ENCODE peak calls at places on chromosomes 2 and 18, in eight cellular contexts. C is right lobe of liver, L is AG10803, F is epithelial cell of esophagus, M is transverse colon, T is fibroblast of mammary gland, D is cardiac fibroblast, H is Caco-2. G is an unnamed sample.
A peak's percentile ranks its signal among the peaks of the same experiment; 100 is the strongest.

GRCh38 chr2:238143239-238143951 is 4.9 kb downstream of the KLHL30 start:
- DNase-seq in H (no peak), D (peak; percentile 61), M (no peak), C (no peak), L (peak; percentile 87), T (peak; percentile 33), F (peak; percentile 83), G (peak; percentile 56)

GRCh38 chr2:12253167-12253778 is 463.5 kb upstream of the TRIB2 start:
- DNase-seq in M (no peak), H (no peak), C (no peak), D (no peak), F (peak; percentile 41), T (no peak), L (no peak), G (no peak)

GRCh38 chr2:98787700-98788099 is 56.8 kb upstream of the MGAT4A start:
- DNase-seq in L (no peak), H (peak; percentile 55), D (no peak), M (no peak), F (no peak), T (no peak), C (no peak), G (no peak)

GRCh38 chr2:231104115-231104713 is 20.6 kb downstream of the HTR2B start:
- DNase-seq in D (peak; percentile 82), M (peak; percentile 75), F (peak; percentile 61), T (peak; percentile 77), C (no peak), H (no peak), L (peak; percentile 69), G (peak; percentile 72)

GRCh38 chr2:174607989-174608865 is 10.6 kb upstream of the WIPF1 start:
- DNase-seq in C (no peak), H (no peak), L (no peak), M (no peak), D (no peak), F (no peak), T (no peak), G (no peak)

GRCh38 chr2:128446866-128447537 is 128.3 kb upstream of the HS6ST1 start:
- DNase-seq in D (no peak), M (no peak), L (no peak), C (peak; percentile 37), H (peak; percentile 25), T (no peak), F (no peak), G (no peak)

GRCh38 chr2:68342470-68342869 is 22.6 kb upstream of the PLEK start:
- DNase-seq in C (no peak), T (no peak), D (no peak), M (no peak), F (no peak), L (no peak), H (no peak), G (no peak)

GRCh38 chr2:207930747-207931146 is 94.6 kb downstream of the PLEKHM3 start:
- DNase-seq in H (peak; percentile 89), L (no peak), M (peak; percentile 73), T (no peak), D (no peak), F (peak; percentile 55), C (peak; percentile 80), G (no peak)

GRCh38 chr2:191677646-191678436 is at the start of gene NABP1:
- DNase-seq in M (peak; percentile 100), L (peak; percentile 98), C (peak; percentile 99), H (peak; percentile 98), T (peak; percentile 94), F (peak; percentile 99), D (peak; percentile 97), G (peak; percentile 95)

GRCh38 chr2:7994397-7994951 is 687.4 kb upstream of the ID2 start:
- DNase-seq in F (no peak), H (no peak), C (no peak), M (no peak), L (no peak), D (no peak), T (no peak), G (no peak)

GRCh38 chr2:240420206-240420899 is 15.1 kb upstream of the GPC1 start:
- DNase-seq in F (no peak), D (no peak), T (no peak), H (no peak), C (peak; percentile 30), L (no peak), M (no peak), G (no peak)

GRCh38 chr2:180124273-180124881 is 117.3 kb upstream of the CWC22 start:
- DNase-seq in D (peak; percentile 79), C (no peak), H (no peak), T (peak; percentile 75), L (peak; percentile 62), M (no peak), F (peak; percentile 72), G (peak; percentile 54)

GRCh38 chr2:61179701-61180639 is 18.0 kb downstream of the C2orf74 start:
- DNase-seq in T (peak; percentile 88), H (no peak), D (peak; percentile 84), L (peak; percentile 89), C (no peak), M (no peak), F (peak; percentile 54), G (peak; percentile 63)

GRCh38 chr2:85761-86160 is 39.5 kb upstream of the FAM110C start:
- DNase-seq in F (no peak), H (no peak), M (no peak), L (no peak), T (no peak), D (no peak), C (no peak), G (no peak)

GRCh38 chr18:10462597-10462996 is 8.2 kb downstream of the APCDD1 start:
- DNase-seq in T (no peak), H (no peak), C (no peak), M (no peak), D (no peak), F (no peak), L (no peak), G (no peak)

GRCh38 chr18:10463741-10464140 is 9.3 kb downstream of the APCDD1 start:
- DNase-seq in M (no peak), H (no peak), L (no peak), C (no peak), D (no peak), F (no peak), T (no peak), G (no peak)

GRCh38 chr18:10465157-10465990 is 10.9 kb downstream of the APCDD1 start:
- DNase-seq in L (peak; percentile 24), D (no peak), H (no peak), F (no peak), M (no peak), T (no peak), C (no peak), G (no peak)

GRCh38 chr18:10461989-10462388 is 7.6 kb downstream of the APCDD1 start:
- DNase-seq in H (no peak), T (no peak), M (no peak), L (no peak), F (no peak), C (no peak), D (no peak), G (no peak)

DNA sequence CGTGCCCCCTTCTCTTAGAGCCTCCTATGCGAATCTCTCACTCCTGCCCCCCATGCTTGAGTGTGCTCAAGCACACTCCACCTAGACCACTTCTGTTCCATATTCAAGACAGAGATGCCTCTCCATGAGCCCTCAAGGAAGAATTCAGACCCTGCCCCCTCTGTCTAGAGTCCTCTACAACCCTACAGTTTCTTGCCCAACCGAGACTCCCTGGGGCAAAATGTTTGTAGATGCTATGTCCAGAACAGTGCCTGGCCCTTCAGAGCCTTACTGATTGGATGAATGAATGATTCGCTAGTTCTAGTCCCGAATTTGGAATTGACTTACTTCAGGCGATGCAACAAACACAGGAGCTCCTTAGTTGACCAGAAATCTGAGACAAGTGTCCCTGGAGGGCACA is 8.7 kb downstream of the APCDD1 start:
- DNase-seq in D (no peak), M (no peak), C (no peak), H (no peak), T (no peak), L (no peak), F (no peak), G (no peak)
- TF ChIP-seq CTCF in D (no peak), M (no peak), C (no peak), H (no peak), T (no peak), L (no peak), F (no peak), G (no peak)

GRCh38 chr2:160582481-160583161 is 89.0 kb upstream of the RBMS1 start:
- DNase-seq in C (no peak), F (peak; percentile 35), M (no peak), T (peak; percentile 39), H (no peak), D (peak; percentile 80), L (peak; percentile 93), G (peak; percentile 74)

GRCh38 chr2:160583162-160583522 is 89.5 kb upstream of the RBMS1 start:
- DNase-seq in D (peak; percentile 48), C (no peak), F (no peak), H (no peak), M (no peak), L (peak; percentile 69), T (no peak), G (peak; percentile 53)

GRCh38 chr2:160583823-160584537 is 90.4 kb upstream of the RBMS1 start:
- DNase-seq in C (no peak), L (peak; percentile 22), T (no peak), F (no peak), M (no peak), D (no peak), H (no peak), G (no peak)

GRCh38 chr2:160581035-160581434 is 87.4 kb upstream of the RBMS1 start:
- DNase-seq in M (no peak), T (peak; percentile 67), F (peak; percentile 54), H (no peak), D (peak; percentile 67), C (no peak), L (peak; percentile 25), G (no peak)

GRCh38 chr2:160581448-160581847 is 87.8 kb upstream of the RBMS1 start:
- DNase-seq in L (no peak), T (no peak), D (no peak), M (no peak), F (no peak), H (no peak), C (no peak), G (no peak)
- TF ChIP-seq CTCF in L (no peak), T (no peak), D (no peak), M (no peak), F (no peak), H (no peak), C (no peak), G (no peak)

DNA sequence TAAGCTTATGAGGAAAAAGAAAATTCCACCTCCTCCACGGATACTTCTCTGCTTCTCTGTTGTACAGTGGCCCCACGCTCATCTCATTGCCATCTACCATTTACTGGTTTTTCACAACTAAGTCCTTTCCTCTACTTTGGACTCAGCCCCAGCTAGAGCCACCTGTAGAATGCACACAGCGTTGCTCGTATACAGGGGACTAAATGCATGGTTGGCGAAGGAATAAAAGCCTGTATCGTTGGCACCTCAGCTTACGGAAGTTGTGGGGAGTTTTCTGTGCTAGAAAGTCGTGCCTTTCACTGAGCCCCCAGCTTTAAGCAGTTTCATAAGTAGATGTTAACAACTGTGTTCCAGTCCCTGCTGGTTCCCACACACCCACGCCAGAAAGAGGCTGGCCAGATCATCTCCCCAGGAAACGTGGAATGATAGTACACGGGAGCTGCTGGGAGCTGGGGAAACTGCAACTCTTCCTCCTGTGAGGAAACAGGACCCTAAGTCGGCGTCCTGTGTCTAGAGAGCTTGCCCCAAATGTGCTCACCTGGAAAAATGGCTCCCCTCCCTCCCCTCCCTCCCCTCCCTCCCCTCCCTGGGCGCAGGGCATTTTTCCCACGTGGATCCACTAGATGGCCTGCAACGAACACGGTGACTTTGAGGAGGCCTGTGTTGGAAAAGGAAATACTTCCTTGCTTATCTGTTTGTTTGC is 43.7 kb upstream of the RFX8 start:
- DNase-seq in C (peak; percentile 71), L (peak; percentile 41), T (peak; percentile 70), H (peak; percentile 77), M (peak; percentile 27), D (peak; percentile 74), F (peak; percentile 69), G (peak; percentile 52)
- TF ChIP-seq CTCF in C (peak; percentile 52), L (peak; percentile 51), T (peak; percentile 51), H (peak; percentile 66), M (peak; percentile 26), D (peak; percentile 46), F (peak; percentile 61), G (peak; percentile 66)

GRCh38 chr2:219492575-219492974 is 6.1 kb upstream of the GMPPA start:
- DNase-seq in M (no peak), D (no peak), H (no peak), F (no peak), C (no peak), T (no peak), L (no peak), G (no peak)
- TF ChIP-seq CTCF in M (no peak), D (no peak), H (no peak), F (no peak), C (no peak), T (no peak), L (no peak), G (peak; percentile 19)